ENCODE peak calls at places on chromosomes 4 and X, in four cellular contexts. X is BE2C, V is SHP77, C is right atrium auricular region. R is an unnamed sample.

GRCh38 chr4:133921280-133922195 is 280.1 kb downstream of the PABPC4L start:
- DNase-seq in X (peak), V (no peak), C (no peak), R (peak)

GRCh38 chr4:87097075-87097474 is 123.3 kb downstream of the KLHL8 start:
- DNase-seq in X (no peak), V (no peak), C (no peak), R (no peak)

GRCh38 chr4:159131564-159131963 is 28.7 kb downstream of the RAPGEF2 start:
- DNase-seq in V (no peak), X (no peak), C (no peak), R (no peak)

GRCh38 chr4:54902261-54902660 is 223.1 kb downstream of the KDR start:
- DNase-seq in X (no peak), C (no peak), V (no peak), R (no peak)

GRCh38 chrX:12702509-12703091 is 88.6 kb upstream of the PRPS2 start:
- DNase-seq in C (no peak), V (peak), X (peak), R (peak)

GRCh38 chr4:9924750-9925149 is 96.5 kb downstream of the SLC2A9 start:
- DNase-seq in X (no peak), V (no peak), C (no peak), R (no peak)

GRCh38 chr4:82005153-82005552 is 368.6 kb downstream of the HNRNPD start:
- DNase-seq in V (no peak), X (no peak), C (no peak), R (no peak)

GRCh38 chr4:153530284-153530995 is 64.3 kb downstream of the TMEM131L start:
- DNase-seq in X (no peak), C (no peak), V (no peak), R (no peak)

GRCh38 chr4:120995611-120996010 is 73.1 kb upstream of the PRDM5 start:
- DNase-seq in X (no peak), C (no peak), V (no peak), R (no peak)

GRCh38 chr4:182642831-182643230 is 274.4 kb downstream of the DCTD start:
- DNase-seq in C (no peak), X (no peak), V (no peak), R (no peak)

GRCh38 chr4:132587626-132588025 is 561.5 kb upstream of the PCDH10 start:
- DNase-seq in V (no peak), C (no peak), X (no peak), R (no peak)

GRCh38 chrX:52082578-52082977 is 13.6 kb upstream of the MAGED4B start:
- DNase-seq in V (no peak), C (no peak), X (no peak), R (no peak)

GRCh38 chr4:38046735-38047487 is 86.7 kb downstream of the PTTG2 start:
- DNase-seq in C (no peak), V (no peak), X (no peak), R (no peak)

GRCh38 chrX:17174671-17175070 is 200.3 kb upstream of the NHS start:
- DNase-seq in V (no peak), C (no peak), X (peak), R (peak)

GRCh38 chrX:129665916-129666644 is 11.3 kb upstream of the APLN start:
- DNase-seq in C (no peak), X (no peak), V (no peak), R (no peak)

GRCh38 chr4:83785906-83786305 is 250.0 kb downstream of the GPAT3 start:
- DNase-seq in X (no peak), C (no peak), V (no peak), R (no peak)

GRCh38 chr4:121632686-121633085 is 64.1 kb downstream of the ANXA5 start:
- DNase-seq in C (no peak), X (no peak), V (no peak), R (no peak)

GRCh38 chrX:109374276-109374960 is 107.5 kb downstream of the GUCY2F start:
- DNase-seq in C (no peak), V (no peak), X (no peak), R (no peak)

GRCh38 chrX:100643943-100644587 is at the start of gene SRPX2:
- DNase-seq in X (no peak), V (no peak), C (peak), R (no peak)

GRCh38 chr4:1235381-1236102 is 13.4 kb downstream of the CTBP1 start:
- DNase-seq in C (no peak), X (peak), V (no peak), R (no peak)

GRCh38 chrX:31223817-31224216 is 152.0 kb upstream of the FTHL17 start:
- DNase-seq in V (no peak), C (no peak), X (no peak), R (no peak)

GRCh38 chr4:98804403-98804802 is 124.5 kb downstream of the EIF4E start:
- DNase-seq in V (no peak), C (no peak), X (no peak), R (no peak)

GRCh38 chr4:106365613-106366012 is 3.0 kb downstream of the GIMD1 start:
- DNase-seq in V (no peak), C (no peak), X (no peak), R (no peak)